ENCODE peak calls at places on chromosomes 6 and 20, in ten cellular contexts. One of them, this sample, is unnamed.

GRCh38 chr20:39702716-39703349 is 740.7 kb downstream of the DHX35 start:
- DNase-seq in psoas muscle: no peak
- DNase-seq in small intestine: peak; percentile 3
- DNase-seq in left ventricle myocardium inferior: no peak
- DNase-seq in heart left ventricle: no peak
- DNase-seq in pancreas: no peak
- DNase-seq in neural progenitor cell: no peak
- DNase-seq in SJSA1: no peak
- DNase-seq in CD8-positive, alpha-beta T cell: no peak
- DNase-seq in mesendoderm: no peak
- DNase-seq in this sample: no peak

GRCh38 chr6:49766762-49767161 is 20.3 kb downstream of the PGK2 start:
- DNase-seq in psoas muscle: no peak
- DNase-seq in small intestine: no peak
- DNase-seq in left ventricle myocardium inferior: no peak
- DNase-seq in heart left ventricle: no peak
- DNase-seq in pancreas: no peak
- DNase-seq in neural progenitor cell: no peak
- DNase-seq in SJSA1: no peak
- DNase-seq in CD8-positive, alpha-beta T cell: no peak
- DNase-seq in mesendoderm: no peak
- DNase-seq in this sample: no peak

GRCh38 chr6:13076575-13076974 is 251.8 kb downstream of the TBC1D7 start:
- DNase-seq in psoas muscle: no peak
- DNase-seq in small intestine: no peak
- DNase-seq in left ventricle myocardium inferior: no peak
- DNase-seq in heart left ventricle: no peak
- DNase-seq in pancreas: no peak
- DNase-seq in neural progenitor cell: peak; percentile 12
- DNase-seq in SJSA1: no peak
- DNase-seq in CD8-positive, alpha-beta T cell: no peak
- DNase-seq in mesendoderm: peak; percentile 8
- DNase-seq in this sample: no peak

GRCh38 chr6:79764758-79765157 is 133.6 kb downstream of the SH3BGRL2 start:
- DNase-seq in psoas muscle: no peak
- DNase-seq in small intestine: no peak
- DNase-seq in left ventricle myocardium inferior: no peak
- DNase-seq in heart left ventricle: no peak
- DNase-seq in pancreas: no peak
- DNase-seq in neural progenitor cell: no peak
- DNase-seq in SJSA1: no peak
- DNase-seq in CD8-positive, alpha-beta T cell: no peak
- DNase-seq in mesendoderm: no peak
- DNase-seq in this sample: no peak

GRCh38 chr20:39850236-39850635 is 838.8 kb downstream of the MAFB start:
- DNase-seq in psoas muscle: no peak
- DNase-seq in small intestine: no peak
- DNase-seq in left ventricle myocardium inferior: no peak
- DNase-seq in heart left ventricle: no peak
- DNase-seq in pancreas: no peak
- DNase-seq in neural progenitor cell: no peak
- DNase-seq in SJSA1: no peak
- DNase-seq in CD8-positive, alpha-beta T cell: no peak
- DNase-seq in mesendoderm: no peak
- DNase-seq in this sample: no peak

GRCh38 chr6:131731224-131731623 is 20.4 kb upstream of the CTAGE9 start:
- DNase-seq in psoas muscle: no peak
- DNase-seq in small intestine: no peak
- DNase-seq in left ventricle myocardium inferior: no peak
- DNase-seq in heart left ventricle: no peak
- DNase-seq in pancreas: no peak
- DNase-seq in neural progenitor cell: no peak
- DNase-seq in SJSA1: no peak
- DNase-seq in CD8-positive, alpha-beta T cell: no peak
- DNase-seq in mesendoderm: no peak
- DNase-seq in this sample: no peak

GRCh38 chr6:132974122-132974521 is 159.8 kb downstream of the RPS12 start:
- DNase-seq in psoas muscle: no peak
- DNase-seq in small intestine: no peak
- DNase-seq in left ventricle myocardium inferior: no peak
- DNase-seq in heart left ventricle: no peak
- DNase-seq in pancreas: no peak
- DNase-seq in neural progenitor cell: no peak
- DNase-seq in SJSA1: no peak
- DNase-seq in CD8-positive, alpha-beta T cell: no peak
- DNase-seq in mesendoderm: no peak
- DNase-seq in this sample: no peak

GRCh38 chr6:159059099-159059498 is 14.3 kb upstream of the TAGAP start:
- DNase-seq in psoas muscle: no peak
- DNase-seq in small intestine: no peak
- DNase-seq in left ventricle myocardium inferior: no peak
- DNase-seq in heart left ventricle: no peak
- DNase-seq in pancreas: no peak
- DNase-seq in neural progenitor cell: no peak
- DNase-seq in SJSA1: no peak
- DNase-seq in CD8-positive, alpha-beta T cell: no peak
- DNase-seq in mesendoderm: no peak
- DNase-seq in this sample: no peak

GRCh38 chr6:44431118-44431725 is 43.7 kb downstream of the CDC5L start:
- DNase-seq in psoas muscle: peak; percentile 21
- DNase-seq in small intestine: peak; percentile 58
- DNase-seq in left ventricle myocardium inferior: no peak
- DNase-seq in heart left ventricle: no peak
- DNase-seq in pancreas: no peak
- DNase-seq in neural progenitor cell: peak; percentile 56
- DNase-seq in SJSA1: peak; percentile 60
- DNase-seq in CD8-positive, alpha-beta T cell: peak; percentile 31
- DNase-seq in mesendoderm: peak; percentile 67
- DNase-seq in this sample: peak; percentile 61

GRCh38 chr6:41706876-41707564 is 28.4 kb downstream of the TFEB start:
- DNase-seq in psoas muscle: peak; percentile 61
- DNase-seq in small intestine: no peak
- DNase-seq in left ventricle myocardium inferior: no peak
- DNase-seq in heart left ventricle: peak; percentile 33
- DNase-seq in pancreas: no peak
- DNase-seq in neural progenitor cell: no peak
- DNase-seq in SJSA1: no peak
- DNase-seq in CD8-positive, alpha-beta T cell: no peak
- DNase-seq in mesendoderm: no peak
- DNase-seq in this sample: peak; percentile 78

GRCh38 chr6:41704656-41705328 is 30.6 kb downstream of the TFEB start:
- DNase-seq in psoas muscle: no peak
- DNase-seq in small intestine: no peak
- DNase-seq in left ventricle myocardium inferior: no peak
- DNase-seq in heart left ventricle: peak; percentile 55
- DNase-seq in pancreas: no peak
- DNase-seq in neural progenitor cell: no peak
- DNase-seq in SJSA1: no peak
- DNase-seq in CD8-positive, alpha-beta T cell: no peak
- DNase-seq in mesendoderm: no peak
- DNase-seq in this sample: no peak

GRCh38 chr6:41707565-41708200 is 27.7 kb downstream of the TFEB start:
- DNase-seq in psoas muscle: no peak
- DNase-seq in small intestine: no peak
- DNase-seq in left ventricle myocardium inferior: no peak
- DNase-seq in heart left ventricle: peak; percentile 69
- DNase-seq in pancreas: no peak
- DNase-seq in neural progenitor cell: no peak
- DNase-seq in SJSA1: no peak
- DNase-seq in CD8-positive, alpha-beta T cell: peak; percentile 31
- DNase-seq in mesendoderm: no peak
- DNase-seq in this sample: peak; percentile 36

GRCh38 chr6:41705329-41705995 is 29.9 kb downstream of the TFEB start:
- DNase-seq in psoas muscle: no peak
- DNase-seq in small intestine: no peak
- DNase-seq in left ventricle myocardium inferior: no peak
- DNase-seq in heart left ventricle: no peak
- DNase-seq in pancreas: no peak
- DNase-seq in neural progenitor cell: no peak
- DNase-seq in SJSA1: no peak
- DNase-seq in CD8-positive, alpha-beta T cell: no peak
- DNase-seq in mesendoderm: no peak
- DNase-seq in this sample: no peak

DNA sequence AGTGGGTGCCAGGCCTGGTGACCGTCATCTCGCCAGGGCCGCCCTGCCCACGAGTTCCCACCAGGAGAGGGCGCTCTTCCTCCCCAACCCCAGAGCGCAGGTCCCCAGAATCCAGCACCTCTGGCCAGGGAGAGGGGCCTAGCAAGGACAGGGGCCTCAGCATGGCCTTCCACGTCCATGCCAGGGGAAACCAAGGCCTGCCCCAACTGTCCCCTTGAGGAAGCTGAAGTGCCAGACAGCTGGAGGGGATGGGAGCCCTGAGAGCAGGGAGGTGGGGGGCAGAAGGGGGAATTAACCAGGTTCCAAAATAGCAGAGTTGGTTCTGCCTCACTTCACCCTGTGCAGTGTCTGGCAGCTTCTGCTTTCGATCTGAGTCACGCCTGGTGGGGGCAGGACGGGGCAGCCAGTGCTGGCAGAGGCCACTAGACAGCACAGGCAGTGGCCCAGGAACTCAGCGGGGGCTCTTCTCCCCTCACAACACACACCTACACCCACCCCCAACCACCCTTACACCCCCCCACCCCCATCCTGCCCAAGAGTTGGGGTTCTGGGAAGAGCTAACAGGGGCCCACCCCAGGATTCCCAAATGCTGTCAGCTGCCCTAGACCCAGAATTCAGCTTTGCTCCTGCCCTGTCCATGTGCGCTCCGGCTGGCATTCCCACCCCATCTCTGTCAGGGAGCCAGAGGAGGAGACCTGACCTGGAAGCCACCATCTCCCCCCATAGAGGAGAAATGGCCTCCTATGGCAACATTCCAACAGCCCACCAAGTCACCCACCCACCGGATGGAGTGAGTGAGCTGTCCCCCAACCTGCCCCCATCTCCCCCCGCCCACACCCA is 29.2 kb downstream of the TFEB start:
- DNase-seq in psoas muscle: peak; percentile 87
- DNase-seq in small intestine: no peak
- DNase-seq in left ventricle myocardium inferior: peak; percentile 82
- DNase-seq in heart left ventricle: peak; percentile 87
- DNase-seq in pancreas: no peak
- DNase-seq in neural progenitor cell: peak; percentile 77
- DNase-seq in SJSA1: no peak
- DNase-seq in CD8-positive, alpha-beta T cell: peak; percentile 55
- DNase-seq in mesendoderm: peak; percentile 72
- DNase-seq in this sample: peak; percentile 86
- H3K4me1 ChIP-seq in psoas muscle: peaks cover 89% of the 10 kb centered on the region
- H3K4me1 ChIP-seq in small intestine: no peaks in the 10 kb centered on the region
- H3K4me1 ChIP-seq in left ventricle myocardium inferior: peaks cover 100% of the 10 kb centered on the region
- H3K4me1 ChIP-seq in heart left ventricle: peaks cover 44% of the 10 kb centered on the region
- H3K4me1 ChIP-seq in pancreas: no peaks in the 10 kb centered on the region
- H3K4me1 ChIP-seq in neural progenitor cell: no peaks in the 10 kb centered on the region
- H3K4me1 ChIP-seq in SJSA1: peaks cover 5% of the 10 kb centered on the region
- H3K4me1 ChIP-seq in CD8-positive, alpha-beta T cell: peaks cover 31% of the 10 kb centered on the region
- H3K4me1 ChIP-seq in mesendoderm: no peaks in the 10 kb centered on the region
- H3K4me1 ChIP-seq in this sample: peaks cover 19% of the 10 kb centered on the region

GRCh38 chr6:150767161-150767560 is 98.3 kb upstream of the MTHFD1L start:
- DNase-seq in psoas muscle: no peak
- DNase-seq in small intestine: no peak
- DNase-seq in left ventricle myocardium inferior: no peak
- DNase-seq in heart left ventricle: no peak
- DNase-seq in pancreas: no peak
- DNase-seq in neural progenitor cell: no peak
- DNase-seq in SJSA1: no peak
- DNase-seq in CD8-positive, alpha-beta T cell: no peak
- DNase-seq in mesendoderm: no peak
- DNase-seq in this sample: no peak
- H3K4me3 ChIP-seq in psoas muscle: no peak overlapping the region
- H3K4me3 ChIP-seq in small intestine: no peak overlapping the region
- H3K4me3 ChIP-seq in left ventricle myocardium inferior: peak overlapping the region; percentile 24
- H3K4me3 ChIP-seq in heart left ventricle: no peak overlapping the region
- H3K4me3 ChIP-seq in pancreas: no peak overlapping the region
- H3K4me3 ChIP-seq in neural progenitor cell: peak overlapping the region; percentile 11
- H3K4me3 ChIP-seq in SJSA1: no peak overlapping the region
- H3K4me3 ChIP-seq in CD8-positive, alpha-beta T cell: no peak overlapping the region
- H3K4me3 ChIP-seq in mesendoderm: no peak overlapping the region
- H3K4me3 ChIP-seq in this sample: no peak overlapping the region

GRCh38 chr6:40778186-40778585 is 191.0 kb upstream of the LRFN2 start:
- DNase-seq in psoas muscle: no peak
- DNase-seq in small intestine: no peak
- DNase-seq in left ventricle myocardium inferior: no peak
- DNase-seq in heart left ventricle: no peak
- DNase-seq in pancreas: no peak
- DNase-seq in neural progenitor cell: no peak
- DNase-seq in SJSA1: no peak
- DNase-seq in CD8-positive, alpha-beta T cell: no peak
- DNase-seq in mesendoderm: peak; percentile 75
- DNase-seq in this sample: no peak

GRCh38 chr6:40780626-40781025 is 193.5 kb upstream of the LRFN2 start:
- DNase-seq in psoas muscle: no peak
- DNase-seq in small intestine: no peak
- DNase-seq in left ventricle myocardium inferior: no peak
- DNase-seq in heart left ventricle: no peak
- DNase-seq in pancreas: no peak
- DNase-seq in neural progenitor cell: no peak
- DNase-seq in SJSA1: no peak
- DNase-seq in CD8-positive, alpha-beta T cell: no peak
- DNase-seq in mesendoderm: no peak
- DNase-seq in this sample: no peak

GRCh38 chr6:40779399-40779798 is 192.2 kb upstream of the LRFN2 start:
- DNase-seq in psoas muscle: no peak
- DNase-seq in small intestine: no peak
- DNase-seq in left ventricle myocardium inferior: no peak
- DNase-seq in heart left ventricle: no peak
- DNase-seq in pancreas: no peak
- DNase-seq in neural progenitor cell: no peak
- DNase-seq in SJSA1: peak; percentile 11
- DNase-seq in CD8-positive, alpha-beta T cell: no peak
- DNase-seq in mesendoderm: peak; percentile 52
- DNase-seq in this sample: no peak

GRCh38 chr6:40778918-40779317 is 191.8 kb upstream of the LRFN2 start:
- DNase-seq in psoas muscle: no peak
- DNase-seq in small intestine: no peak
- DNase-seq in left ventricle myocardium inferior: no peak
- DNase-seq in heart left ventricle: no peak
- DNase-seq in pancreas: no peak
- DNase-seq in neural progenitor cell: no peak
- DNase-seq in SJSA1: no peak
- DNase-seq in CD8-positive, alpha-beta T cell: no peak
- DNase-seq in mesendoderm: no peak
- DNase-seq in this sample: no peak

GRCh38 chr6:40774932-40775331 is 187.8 kb upstream of the LRFN2 start:
- DNase-seq in psoas muscle: no peak
- DNase-seq in small intestine: peak; percentile 12
- DNase-seq in left ventricle myocardium inferior: no peak
- DNase-seq in heart left ventricle: no peak
- DNase-seq in pancreas: no peak
- DNase-seq in neural progenitor cell: no peak
- DNase-seq in SJSA1: no peak
- DNase-seq in CD8-positive, alpha-beta T cell: no peak
- DNase-seq in mesendoderm: no peak
- DNase-seq in this sample: no peak
- H3K27ac ChIP-seq in psoas muscle: no peak overlapping the region
- H3K27ac ChIP-seq in small intestine: no peak overlapping the region
- H3K27ac ChIP-seq in left ventricle myocardium inferior: no peak overlapping the region
- H3K27ac ChIP-seq in heart left ventricle: no peak overlapping the region
- H3K27ac ChIP-seq in pancreas: no peak overlapping the region
- H3K27ac ChIP-seq in neural progenitor cell: no peak overlapping the region
- H3K27ac ChIP-seq in SJSA1: no peak overlapping the region
- H3K27ac ChIP-seq in CD8-positive, alpha-beta T cell: no peak overlapping the region
- H3K27ac ChIP-seq in mesendoderm: no peak overlapping the region
- H3K27ac ChIP-seq in this sample: no peak overlapping the region

GRCh38 chr6:126232671-126233070 is 107.2 kb upstream of the CENPW start:
- DNase-seq in psoas muscle: no peak
- DNase-seq in small intestine: no peak
- DNase-seq in left ventricle myocardium inferior: no peak
- DNase-seq in heart left ventricle: no peak
- DNase-seq in pancreas: no peak
- DNase-seq in neural progenitor cell: no peak
- DNase-seq in SJSA1: no peak
- DNase-seq in CD8-positive, alpha-beta T cell: no peak
- DNase-seq in mesendoderm: no peak
- DNase-seq in this sample: no peak
- H3K4me1 ChIP-seq in psoas muscle: no peaks in the 10 kb centered on the region
- H3K4me1 ChIP-seq in small intestine: no peaks in the 10 kb centered on the region
- H3K4me1 ChIP-seq in left ventricle myocardium inferior: no peaks in the 10 kb centered on the region
- H3K4me1 ChIP-seq in heart left ventricle: no peaks in the 10 kb centered on the region
- H3K4me1 ChIP-seq in pancreas: no peaks in the 10 kb centered on the region
- H3K4me1 ChIP-seq in neural progenitor cell: peaks cover 27% of the 10 kb centered on the region
- H3K4me1 ChIP-seq in SJSA1: no peaks in the 10 kb centered on the region
- H3K4me1 ChIP-seq in CD8-positive, alpha-beta T cell: no peaks in the 10 kb centered on the region
- H3K4me1 ChIP-seq in mesendoderm: no peaks in the 10 kb centered on the region
- H3K4me1 ChIP-seq in this sample: no peaks in the 10 kb centered on the region